ENCODE peak calls at places on chromosome 15, in ten cellular contexts. One of them, this sample, is unnamed.

GRCh38 chr15:73017987-73018386 is 34.3 kb upstream of the NEO1 start:
- DNase-seq in cardiac fibroblast: no peak
- DNase-seq in NCI-H774: no peak
- DNase-seq in RPMI8226: no peak
- DNase-seq in activated B cell treated with CpG ODN at 0.5 μM for 24 hours: no peak
- DNase-seq in T-helper 1 cell: no peak
- DNase-seq in HEK293T: no peak
- DNase-seq in CD4-positive, alpha-beta T cell: no peak
- DNase-seq in substantia nigra: no peak
- DNase-seq in left lung: no peak
- DNase-seq in this sample: no peak

GRCh38 chr15:65633752-65634151 is 12.0 kb downstream of the SLC24A1 start:
- DNase-seq in substantia nigra: no peak
- DNase-seq in activated B cell treated with CpG ODN at 0.5 μM for 24 hours: no peak
- DNase-seq in left lung: no peak
- DNase-seq in T-helper 1 cell: no peak
- DNase-seq in NCI-H774: no peak
- DNase-seq in HEK293T: no peak
- DNase-seq in RPMI8226: no peak
- DNase-seq in cardiac fibroblast: no peak
- DNase-seq in CD4-positive, alpha-beta T cell: no peak
- DNase-seq in this sample: no peak

GRCh38 chr15:65067645-65068416 is at the start of gene RASL12:
- DNase-seq in T-helper 1 cell: no peak
- DNase-seq in CD4-positive, alpha-beta T cell: no peak
- DNase-seq in left lung: no peak
- DNase-seq in HEK293T: no peak
- DNase-seq in activated B cell treated with CpG ODN at 0.5 μM for 24 hours: no peak
- DNase-seq in substantia nigra: no peak
- DNase-seq in NCI-H774: no peak
- DNase-seq in cardiac fibroblast: no peak
- DNase-seq in RPMI8226: no peak
- DNase-seq in this sample: no peak

GRCh38 chr15:74314897-74315438 is 52.5 kb downstream of the CYP11A1 start:
- DNase-seq in NCI-H774: no peak
- DNase-seq in T-helper 1 cell: no peak
- DNase-seq in HEK293T: no peak
- DNase-seq in substantia nigra: no peak
- DNase-seq in CD4-positive, alpha-beta T cell: no peak
- DNase-seq in activated B cell treated with CpG ODN at 0.5 μM for 24 hours: no peak
- DNase-seq in cardiac fibroblast: no peak
- DNase-seq in RPMI8226: no peak
- DNase-seq in left lung: no peak
- DNase-seq in this sample: no peak

GRCh38 chr15:38351466-38351865 is 98.8 kb downstream of the SPRED1 start:
- DNase-seq in NCI-H774: no peak
- DNase-seq in RPMI8226: no peak
- DNase-seq in HEK293T: no peak
- DNase-seq in substantia nigra: no peak
- DNase-seq in CD4-positive, alpha-beta T cell: no peak
- DNase-seq in cardiac fibroblast: no peak
- DNase-seq in left lung: no peak
- DNase-seq in activated B cell treated with CpG ODN at 0.5 μM for 24 hours: no peak
- DNase-seq in T-helper 1 cell: no peak
- DNase-seq in this sample: no peak

GRCh38 chr15:62618432-62618831 is 424.1 kb upstream of the TPM1 start:
- DNase-seq in cardiac fibroblast: peak
- DNase-seq in left lung: no peak
- DNase-seq in NCI-H774: no peak
- DNase-seq in activated B cell treated with CpG ODN at 0.5 μM for 24 hours: no peak
- DNase-seq in CD4-positive, alpha-beta T cell: no peak
- DNase-seq in substantia nigra: no peak
- DNase-seq in HEK293T: no peak
- DNase-seq in T-helper 1 cell: no peak
- DNase-seq in RPMI8226: no peak
- DNase-seq in this sample: peak

GRCh38 chr15:89174476-89174875 is 46.9 kb downstream of the RLBP1 start:
- DNase-seq in substantia nigra: no peak
- DNase-seq in RPMI8226: no peak
- DNase-seq in activated B cell treated with CpG ODN at 0.5 μM for 24 hours: no peak
- DNase-seq in HEK293T: no peak
- DNase-seq in CD4-positive, alpha-beta T cell: no peak
- DNase-seq in NCI-H774: no peak
- DNase-seq in cardiac fibroblast: peak
- DNase-seq in T-helper 1 cell: no peak
- DNase-seq in left lung: no peak
- DNase-seq in this sample: no peak

GRCh38 chr15:37984368-37984767 is 49.9 kb downstream of the TMCO5A start:
- DNase-seq in cardiac fibroblast: no peak
- DNase-seq in substantia nigra: no peak
- DNase-seq in left lung: no peak
- DNase-seq in HEK293T: no peak
- DNase-seq in NCI-H774: no peak
- DNase-seq in CD4-positive, alpha-beta T cell: no peak
- DNase-seq in RPMI8226: no peak
- DNase-seq in T-helper 1 cell: no peak
- DNase-seq in activated B cell treated with CpG ODN at 0.5 μM for 24 hours: no peak
- DNase-seq in this sample: peak

GRCh38 chr15:43792761-43793493 is 807 bp downstream of the SERF2 start:
- DNase-seq in NCI-H774: no peak
- DNase-seq in HEK293T: no peak
- DNase-seq in substantia nigra: no peak
- DNase-seq in RPMI8226: peak
- DNase-seq in left lung: peak
- DNase-seq in CD4-positive, alpha-beta T cell: no peak
- DNase-seq in cardiac fibroblast: peak
- DNase-seq in activated B cell treated with CpG ODN at 0.5 μM for 24 hours: no peak
- DNase-seq in T-helper 1 cell: no peak
- DNase-seq in this sample: peak

GRCh38 chr15:99574048-99574447 is 8.3 kb downstream of the MEF2A start:
- DNase-seq in substantia nigra: no peak
- DNase-seq in CD4-positive, alpha-beta T cell: no peak
- DNase-seq in left lung: no peak
- DNase-seq in activated B cell treated with CpG ODN at 0.5 μM for 24 hours: no peak
- DNase-seq in RPMI8226: no peak
- DNase-seq in T-helper 1 cell: no peak
- DNase-seq in NCI-H774: no peak
- DNase-seq in HEK293T: no peak
- DNase-seq in cardiac fibroblast: no peak
- DNase-seq in this sample: no peak

GRCh38 chr15:60773893-60774292 is 295.0 kb upstream of the ICE2 start:
- DNase-seq in CD4-positive, alpha-beta T cell: no peak
- DNase-seq in substantia nigra: no peak
- DNase-seq in activated B cell treated with CpG ODN at 0.5 μM for 24 hours: no peak
- DNase-seq in cardiac fibroblast: peak
- DNase-seq in NCI-H774: no peak
- DNase-seq in HEK293T: no peak
- DNase-seq in left lung: no peak
- DNase-seq in T-helper 1 cell: no peak
- DNase-seq in RPMI8226: no peak
- DNase-seq in this sample: no peak

GRCh38 chr15:68818671-68819450 is 1.8 kb downstream of the ANP32A start:
- DNase-seq in cardiac fibroblast: peak
- DNase-seq in CD4-positive, alpha-beta T cell: no peak
- DNase-seq in left lung: peak
- DNase-seq in activated B cell treated with CpG ODN at 0.5 μM for 24 hours: peak
- DNase-seq in NCI-H774: no peak
- DNase-seq in RPMI8226: peak
- DNase-seq in T-helper 1 cell: no peak
- DNase-seq in HEK293T: peak
- DNase-seq in substantia nigra: peak
- DNase-seq in this sample: peak

GRCh38 chr15:70202756-70203155 is 105.0 kb upstream of the TLE3 start:
- DNase-seq in CD4-positive, alpha-beta T cell: no peak
- DNase-seq in left lung: no peak
- DNase-seq in activated B cell treated with CpG ODN at 0.5 μM for 24 hours: no peak
- DNase-seq in NCI-H774: no peak
- DNase-seq in substantia nigra: no peak
- DNase-seq in HEK293T: no peak
- DNase-seq in T-helper 1 cell: no peak
- DNase-seq in RPMI8226: no peak
- DNase-seq in cardiac fibroblast: no peak
- DNase-seq in this sample: no peak

GRCh38 chr15:89504166-89504565 is 7.8 kb upstream of the RHCG start:
- DNase-seq in left lung: no peak
- DNase-seq in T-helper 1 cell: no peak
- DNase-seq in CD4-positive, alpha-beta T cell: no peak
- DNase-seq in cardiac fibroblast: no peak
- DNase-seq in activated B cell treated with CpG ODN at 0.5 μM for 24 hours: no peak
- DNase-seq in substantia nigra: no peak
- DNase-seq in RPMI8226: no peak
- DNase-seq in HEK293T: no peak
- DNase-seq in NCI-H774: no peak
- DNase-seq in this sample: no peak

This sample was measured in mammary epithelial cell.